ENCODE peak calls at places on chromosomes 16 and 17, in ten cellular contexts. F is A549; M is CD4-positive, alpha-beta T cell; H is PC-3; T is colonic mucosa; E is H9; C is right lobe of liver; Y is psoas muscle; K is CD8-positive, alpha-beta T cell; P is heart left ventricle. B is an unnamed sample.

GRCh38 chr16:73124097-73124652 is 76.2 kb upstream of the ZFHX3 start:
- DNase-seq in K (no peak), C (no peak), H (no peak), F (no peak), Y (no peak), T (no peak), P (no peak), E (no peak), M (no peak), B (no peak)

GRCh38 chr16:2151188-2152091 is 3.0 kb downstream of the RAB26 start:
- DNase-seq in P (no peak), K (no peak), T (no peak), H (no peak), C (no peak), M (no peak), F (no peak), E (peak; percentile 77), Y (no peak), B (no peak)

GRCh38 chr16:70553645-70554044 is 30.0 kb downstream of the SF3B3 start:
- DNase-seq in E (no peak), H (no peak), C (no peak), M (no peak), P (no peak), Y (no peak), F (no peak), T (no peak), K (no peak), B (no peak)

GRCh38 chr17:32915108-32915700 is 12.7 kb upstream of the TMEM98 start:
- DNase-seq in C (no peak), M (no peak), F (no peak), P (no peak), H (no peak), Y (no peak), K (no peak), E (no peak), T (peak; percentile 22), B (no peak)

GRCh38 chr17:27566673-27567562 is 64.1 kb upstream of the LGALS9 start:
- DNase-seq in P (no peak), H (no peak), F (no peak), E (no peak), T (no peak), M (no peak), Y (no peak), C (no peak), K (no peak), B (no peak)

GRCh38 chr17:40563371-40564052 is 1.8 kb downstream of the CCR7 start:
- DNase-seq in F (no peak), E (peak; percentile 26), P (no peak), C (no peak), H (no peak), T (no peak), Y (no peak), K (peak; percentile 62), M (no peak), B (no peak)

GRCh38 chr17:70804161-70804560 is 634.8 kb downstream of the KCNJ2 start:
- DNase-seq in Y (no peak), F (no peak), K (no peak), M (no peak), C (no peak), T (no peak), P (no peak), E (no peak), H (peak; percentile 23), B (no peak)

GRCh38 chr17:17710728-17711541 is 29.7 kb downstream of the RAI1 start:
- DNase-seq in K (no peak), T (peak; percentile 91), E (peak; percentile 92), H (peak; percentile 95), C (peak; percentile 76), Y (no peak), P (no peak), F (peak; percentile 99), M (no peak), B (no peak)

GRCh38 chr17:29577778-29578211 is 9.3 kb downstream of the TP53I13 start:
- DNase-seq in F (no peak), K (no peak), Y (peak; percentile 50), H (no peak), T (no peak), E (no peak), C (no peak), P (peak; percentile 53), M (no peak), B (no peak)

GRCh38 chr16:11665071-11665491 is 3.2 kb upstream of the SNN start:
- DNase-seq in F (no peak), P (peak; percentile 56), C (no peak), E (peak; percentile 67), T (no peak), K (peak; percentile 50), Y (no peak), M (no peak), H (no peak), B (no peak)

GRCh38 chr17:5758651-5759050 is 174.3 kb upstream of the NLRP1 start:
- DNase-seq in K (no peak), H (peak; percentile 56), F (no peak), E (peak; percentile 93), C (no peak), P (no peak), T (peak; percentile 17), Y (no peak), M (no peak), B (peak; percentile 24)

GRCh38 chr17:82349287-82349701 is 9.8 kb upstream of the TEX19 start:
- DNase-seq in H (no peak), F (no peak), K (no peak), C (no peak), M (no peak), P (no peak), T (no peak), E (no peak), Y (no peak), B (no peak)

GRCh38 chr17:41026668-41027471 is at the start of gene KRTAP1-5:
- DNase-seq in K (no peak), P (peak; percentile 51), E (no peak), H (peak; percentile 58), M (no peak), Y (no peak), F (no peak), T (no peak), C (no peak), B (no peak)

DNA sequence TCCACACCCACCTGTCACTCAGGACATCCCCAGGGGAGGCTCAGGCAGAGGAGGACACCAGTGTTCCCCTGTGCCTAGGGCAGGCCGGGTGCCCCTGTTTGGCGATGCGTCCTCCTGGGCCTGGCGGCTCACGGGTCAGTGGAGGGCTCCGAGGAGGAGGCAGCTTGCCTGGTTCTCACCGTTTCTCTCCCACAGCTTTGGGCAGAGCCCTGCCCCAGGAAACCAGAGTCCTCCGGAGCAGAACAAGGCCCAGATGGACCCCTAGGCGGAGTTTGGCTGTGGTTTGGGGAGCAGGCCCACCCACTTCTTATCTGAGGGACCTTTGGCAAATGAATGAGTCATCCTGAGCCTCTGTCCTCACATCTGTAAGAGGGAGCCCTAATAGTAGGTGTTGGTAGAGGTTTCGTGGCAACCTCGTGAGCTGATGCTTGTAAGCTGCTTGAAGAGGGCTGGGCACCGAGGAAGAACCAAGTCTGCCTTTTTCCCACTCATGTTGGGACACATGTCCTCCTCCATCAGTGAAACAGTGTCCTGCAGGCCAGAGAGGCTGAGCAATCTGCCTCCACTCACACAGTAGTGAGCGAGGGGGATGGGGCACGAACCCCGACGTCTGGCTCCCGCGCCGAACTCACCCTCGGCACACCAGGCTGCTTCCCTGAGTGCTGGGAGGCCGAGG is 247.0 kb upstream of the CIBAR2 start:
- DNase-seq in E (no peak), C (no peak), H (no peak), K (no peak), Y (no peak), T (no peak), M (no peak), F (no peak), P (no peak), B (no peak)
- H3K27ac ChIP-seq in E (no peak overlapping the region), C (no peak overlapping the region), H (no peak overlapping the region), K (no peak overlapping the region), Y (peak overlapping the region; percentile 60), T (no peak overlapping the region), M (no peak overlapping the region), F (no peak overlapping the region), P (no peak overlapping the region), B (no peak overlapping the region)

GRCh38 chr17:2468270-2468669 is 43.4 kb downstream of the METTL16 start:
- DNase-seq in H (peak; percentile 2), M (no peak), T (no peak), E (no peak), K (no peak), C (no peak), F (no peak), P (no peak), Y (no peak), B (no peak)
- H3K27ac ChIP-seq in H (no peak overlapping the region), M (no peak overlapping the region), T (no peak overlapping the region), E (no peak overlapping the region), K (no peak overlapping the region), C (no peak overlapping the region), F (no peak overlapping the region), P (no peak overlapping the region), Y (no peak overlapping the region), B (no peak overlapping the region)

DNA sequence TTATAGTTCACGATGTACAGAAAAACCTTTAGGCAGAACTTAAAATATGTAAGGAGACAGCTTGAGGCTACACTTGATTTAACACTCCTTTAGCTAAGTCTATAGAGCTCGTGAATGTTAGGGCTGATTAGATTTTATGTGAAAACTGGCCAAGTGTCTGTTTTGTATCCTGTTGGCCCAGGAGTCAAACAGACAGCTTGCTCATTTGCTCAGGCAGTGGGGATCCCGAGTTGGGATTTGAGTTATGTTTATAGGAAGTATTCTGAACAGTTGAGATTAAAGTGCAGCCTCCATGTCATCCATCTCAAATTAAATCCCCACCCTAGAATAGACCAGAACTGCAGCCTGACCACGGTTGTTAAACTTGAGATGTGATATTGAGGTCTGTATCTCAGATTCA is 119.3 kb upstream of the SHISA6 start:
- DNase-seq in E (no peak), Y (no peak), K (no peak), P (no peak), T (no peak), C (no peak), H (no peak), M (no peak), F (no peak), B (no peak)
- H3K27ac ChIP-seq in E (no peak overlapping the region), Y (no peak overlapping the region), K (no peak overlapping the region), P (no peak overlapping the region), T (no peak overlapping the region), C (no peak overlapping the region), H (no peak overlapping the region), M (no peak overlapping the region), F (no peak overlapping the region), B (no peak overlapping the region)

GRCh38 chr17:74203439-74204240 is at the start of gene RPL38:
- DNase-seq in C (peak; percentile 95), K (peak; percentile 95), H (peak; percentile 99), M (peak; percentile 92), T (peak; percentile 99), F (peak; percentile 95), P (peak; percentile 94), E (peak; percentile 98), Y (peak; percentile 95), B (peak; percentile 97)
- H3K27ac ChIP-seq in C (peak within 1 kb of the TSS; percentile 87), K (peak within 1 kb of the TSS; percentile 84), H (peak within 1 kb of the TSS; percentile 42), M (peak within 1 kb of the TSS; percentile 69), T (peak within 1 kb of the TSS; percentile 62), F (peak within 1 kb of the TSS; percentile 89), P (peak within 1 kb of the TSS; percentile 77), E (no peak within 1 kb of the TSS), Y (peak within 1 kb of the TSS; percentile 93), B (peak within 1 kb of the TSS; percentile 58)

GRCh38 chr16:13471036-13471435 is 448.9 kb upstream of the ERCC4 start:
- DNase-seq in K (no peak), F (no peak), C (no peak), Y (no peak), E (no peak), T (no peak), H (no peak), M (no peak), P (no peak), B (peak; percentile 10)

GRCh38 chr16:13471478-13471877 is 448.5 kb upstream of the ERCC4 start:
- DNase-seq in K (no peak), F (no peak), M (no peak), Y (no peak), C (no peak), T (no peak), H (no peak), P (no peak), E (no peak), B (no peak)
- H3K27ac ChIP-seq in K (no peak overlapping the region), F (no peak overlapping the region), M (no peak overlapping the region), Y (no peak overlapping the region), C (no peak overlapping the region), T (no peak overlapping the region), H (no peak overlapping the region), P (no peak overlapping the region), E (no peak overlapping the region), B (no peak overlapping the region)